ENCODE peak calls at places on chromosomes 16 and 17, in five cellular contexts. One of them, this sample, is unnamed.

GRCh38 chr16:53775821-53776431 is 72.0 kb downstream of the FTO start:
- DNase-seq in stimulated activated CD8-positive, alpha-beta memory T cell treated with anti-CD3 and anti-CD28 coated beads, Interleukin-4, amount 100 ng/mL, for 4 hours: no peak
- DNase-seq in SHP77: no peak
- DNase-seq in endodermal cell: no peak
- DNase-seq in stimulated activated CD4-positive, alpha-beta T cell treated with anti-CD3 and anti-CD28 coated beads, Interleukin-4, amount 100 ng/mL, for 4 hours: no peak
- DNase-seq in this sample: peak; percentile 95

GRCh38 chr17:3750296-3750695 is 26.6 kb downstream of the HASPIN start:
- DNase-seq in SHP77: no peak
- DNase-seq in stimulated activated CD4-positive, alpha-beta T cell treated with anti-CD3 and anti-CD28 coated beads, Interleukin-4, amount 100 ng/mL, for 4 hours: no peak
- DNase-seq in endodermal cell: no peak
- DNase-seq in stimulated activated CD8-positive, alpha-beta memory T cell treated with anti-CD3 and anti-CD28 coated beads, Interleukin-4, amount 100 ng/mL, for 4 hours: no peak
- DNase-seq in this sample: no peak

GRCh38 chr17:68509151-68510057 is 2.8 kb upstream of the PRKAR1A start:
- DNase-seq in endodermal cell: peak; percentile 61
- DNase-seq in stimulated activated CD8-positive, alpha-beta memory T cell treated with anti-CD3 and anti-CD28 coated beads, Interleukin-4, amount 100 ng/mL, for 4 hours: no peak
- DNase-seq in SHP77: peak; percentile 75
- DNase-seq in stimulated activated CD4-positive, alpha-beta T cell treated with anti-CD3 and anti-CD28 coated beads, Interleukin-4, amount 100 ng/mL, for 4 hours: no peak
- DNase-seq in this sample: peak; percentile 37

GRCh38 chr17:52158450-52159042 is at the start of gene CA10:
- DNase-seq in stimulated activated CD4-positive, alpha-beta T cell treated with anti-CD3 and anti-CD28 coated beads, Interleukin-4, amount 100 ng/mL, for 4 hours: no peak
- DNase-seq in SHP77: peak; percentile 11
- DNase-seq in endodermal cell: peak; percentile 95
- DNase-seq in stimulated activated CD8-positive, alpha-beta memory T cell treated with anti-CD3 and anti-CD28 coated beads, Interleukin-4, amount 100 ng/mL, for 4 hours: no peak
- DNase-seq in this sample: no peak

GRCh38 chr16:73890524-73891500 is 405.8 kb upstream of the PSMD7 start:
- DNase-seq in stimulated activated CD4-positive, alpha-beta T cell treated with anti-CD3 and anti-CD28 coated beads, Interleukin-4, amount 100 ng/mL, for 4 hours: no peak
- DNase-seq in SHP77: no peak
- DNase-seq in endodermal cell: peak; percentile 79
- DNase-seq in stimulated activated CD8-positive, alpha-beta memory T cell treated with anti-CD3 and anti-CD28 coated beads, Interleukin-4, amount 100 ng/mL, for 4 hours: no peak
- DNase-seq in this sample: no peak

GRCh38 chr16:19330801-19331484 is 45.4 kb downstream of the CLEC19A start:
- DNase-seq in stimulated activated CD8-positive, alpha-beta memory T cell treated with anti-CD3 and anti-CD28 coated beads, Interleukin-4, amount 100 ng/mL, for 4 hours: no peak
- DNase-seq in endodermal cell: no peak
- DNase-seq in stimulated activated CD4-positive, alpha-beta T cell treated with anti-CD3 and anti-CD28 coated beads, Interleukin-4, amount 100 ng/mL, for 4 hours: no peak
- DNase-seq in SHP77: no peak
- DNase-seq in this sample: peak; percentile 79

GRCh38 chr16:27725271-27726010 is 175.5 kb downstream of the KATNIP start:
- DNase-seq in SHP77: no peak
- DNase-seq in endodermal cell: no peak
- DNase-seq in stimulated activated CD8-positive, alpha-beta memory T cell treated with anti-CD3 and anti-CD28 coated beads, Interleukin-4, amount 100 ng/mL, for 4 hours: no peak
- DNase-seq in stimulated activated CD4-positive, alpha-beta T cell treated with anti-CD3 and anti-CD28 coated beads, Interleukin-4, amount 100 ng/mL, for 4 hours: no peak
- DNase-seq in this sample: no peak

GRCh38 chr16:86222965-86223551 is 287.3 kb upstream of the FOXF1 start:
- DNase-seq in SHP77: no peak
- DNase-seq in endodermal cell: no peak
- DNase-seq in stimulated activated CD8-positive, alpha-beta memory T cell treated with anti-CD3 and anti-CD28 coated beads, Interleukin-4, amount 100 ng/mL, for 4 hours: no peak
- DNase-seq in stimulated activated CD4-positive, alpha-beta T cell treated with anti-CD3 and anti-CD28 coated beads, Interleukin-4, amount 100 ng/mL, for 4 hours: no peak
- DNase-seq in this sample: no peak

GRCh38 chr16:53892155-53892554 is 188.2 kb downstream of the FTO start:
- DNase-seq in stimulated activated CD8-positive, alpha-beta memory T cell treated with anti-CD3 and anti-CD28 coated beads, Interleukin-4, amount 100 ng/mL, for 4 hours: no peak
- DNase-seq in endodermal cell: peak; percentile 81
- DNase-seq in SHP77: peak; percentile 7
- DNase-seq in stimulated activated CD4-positive, alpha-beta T cell treated with anti-CD3 and anti-CD28 coated beads, Interleukin-4, amount 100 ng/mL, for 4 hours: peak; percentile 3
- DNase-seq in this sample: peak; percentile 59

GRCh38 chr16:1676661-1677060 is 1.4 kb upstream of the JPT2 start:
- DNase-seq in stimulated activated CD8-positive, alpha-beta memory T cell treated with anti-CD3 and anti-CD28 coated beads, Interleukin-4, amount 100 ng/mL, for 4 hours: no peak
- DNase-seq in stimulated activated CD4-positive, alpha-beta T cell treated with anti-CD3 and anti-CD28 coated beads, Interleukin-4, amount 100 ng/mL, for 4 hours: no peak
- DNase-seq in SHP77: no peak
- DNase-seq in endodermal cell: peak; percentile 40
- DNase-seq in this sample: no peak

GRCh38 chr16:79401782-79402181 is 198.8 kb downstream of the MAF start:
- DNase-seq in stimulated activated CD8-positive, alpha-beta memory T cell treated with anti-CD3 and anti-CD28 coated beads, Interleukin-4, amount 100 ng/mL, for 4 hours: no peak
- DNase-seq in endodermal cell: no peak
- DNase-seq in stimulated activated CD4-positive, alpha-beta T cell treated with anti-CD3 and anti-CD28 coated beads, Interleukin-4, amount 100 ng/mL, for 4 hours: no peak
- DNase-seq in SHP77: no peak
- DNase-seq in this sample: no peak

GRCh38 chr17:77279448-77280303 is 138.9 kb downstream of the SEC14L1 start:
- DNase-seq in SHP77: no peak
- DNase-seq in stimulated activated CD8-positive, alpha-beta memory T cell treated with anti-CD3 and anti-CD28 coated beads, Interleukin-4, amount 100 ng/mL, for 4 hours: no peak
- DNase-seq in endodermal cell: peak; percentile 74
- DNase-seq in stimulated activated CD4-positive, alpha-beta T cell treated with anti-CD3 and anti-CD28 coated beads, Interleukin-4, amount 100 ng/mL, for 4 hours: no peak
- DNase-seq in this sample: peak; percentile 83

GRCh38 chr17:5861849-5862248 is 208.3 kb upstream of the WSCD1 start:
- DNase-seq in stimulated activated CD8-positive, alpha-beta memory T cell treated with anti-CD3 and anti-CD28 coated beads, Interleukin-4, amount 100 ng/mL, for 4 hours: no peak
- DNase-seq in endodermal cell: no peak
- DNase-seq in SHP77: no peak
- DNase-seq in stimulated activated CD4-positive, alpha-beta T cell treated with anti-CD3 and anti-CD28 coated beads, Interleukin-4, amount 100 ng/mL, for 4 hours: no peak
- DNase-seq in this sample: no peak

GRCh38 chr17:59141860-59142259 is 13.1 kb downstream of the SKA2 start:
- DNase-seq in SHP77: no peak
- DNase-seq in endodermal cell: no peak
- DNase-seq in stimulated activated CD8-positive, alpha-beta memory T cell treated with anti-CD3 and anti-CD28 coated beads, Interleukin-4, amount 100 ng/mL, for 4 hours: no peak
- DNase-seq in stimulated activated CD4-positive, alpha-beta T cell treated with anti-CD3 and anti-CD28 coated beads, Interleukin-4, amount 100 ng/mL, for 4 hours: no peak
- DNase-seq in this sample: peak; percentile 82

GRCh38 chr17:80089762-80090161 is 11.6 kb upstream of the GAA start:
- DNase-seq in SHP77: no peak
- DNase-seq in stimulated activated CD4-positive, alpha-beta T cell treated with anti-CD3 and anti-CD28 coated beads, Interleukin-4, amount 100 ng/mL, for 4 hours: no peak
- DNase-seq in endodermal cell: no peak
- DNase-seq in stimulated activated CD8-positive, alpha-beta memory T cell treated with anti-CD3 and anti-CD28 coated beads, Interleukin-4, amount 100 ng/mL, for 4 hours: no peak
- DNase-seq in this sample: no peak

GRCh38 chr16:16062023-16062932 is 112.9 kb downstream of the ABCC1 start:
- DNase-seq in endodermal cell: peak; percentile 67
- DNase-seq in SHP77: no peak
- DNase-seq in stimulated activated CD4-positive, alpha-beta T cell treated with anti-CD3 and anti-CD28 coated beads, Interleukin-4, amount 100 ng/mL, for 4 hours: no peak
- DNase-seq in stimulated activated CD8-positive, alpha-beta memory T cell treated with anti-CD3 and anti-CD28 coated beads, Interleukin-4, amount 100 ng/mL, for 4 hours: no peak
- DNase-seq in this sample: no peak

GRCh38 chr16:54342966-54343365 is 56.4 kb upstream of the IRX3 start:
- DNase-seq in stimulated activated CD4-positive, alpha-beta T cell treated with anti-CD3 and anti-CD28 coated beads, Interleukin-4, amount 100 ng/mL, for 4 hours: no peak
- DNase-seq in stimulated activated CD8-positive, alpha-beta memory T cell treated with anti-CD3 and anti-CD28 coated beads, Interleukin-4, amount 100 ng/mL, for 4 hours: no peak
- DNase-seq in endodermal cell: no peak
- DNase-seq in SHP77: no peak
- DNase-seq in this sample: peak; percentile 56

GRCh38 chr16:73196670-73197069 is 148.7 kb upstream of the ZFHX3 start:
- DNase-seq in endodermal cell: peak; percentile 92
- DNase-seq in SHP77: peak; percentile 71
- DNase-seq in stimulated activated CD8-positive, alpha-beta memory T cell treated with anti-CD3 and anti-CD28 coated beads, Interleukin-4, amount 100 ng/mL, for 4 hours: no peak
- DNase-seq in stimulated activated CD4-positive, alpha-beta T cell treated with anti-CD3 and anti-CD28 coated beads, Interleukin-4, amount 100 ng/mL, for 4 hours: no peak
- DNase-seq in this sample: peak; percentile 67

This sample was measured in bronchial epithelial cell.